ENCODE peak calls at places on chromosomes 4 and X, in six cellular contexts. Y is HCT116, F is K562, B is H1, T is GM12878, G is HepG2. H is an unnamed sample.

GRCh38 chr4:11312389-11312788 is 116.3 kb downstream of the HS3ST1 start:
- DNase-seq in Y (no peak), F (no peak), B (no peak), T (no peak), G (no peak), H (no peak)

GRCh38 chrX:103847174-103847870 is 15.3 kb upstream of the RAB9B start:
- DNase-seq in Y (no peak), F (no peak), B (no peak), T (no peak), G (no peak), H (no peak)

GRCh38 chr4:103482471-103482870 is 237.3 kb downstream of the TACR3 start:
- DNase-seq in Y (no peak), F (no peak), B (no peak), T (no peak), G (no peak), H (no peak)

GRCh38 chr4:45939056-45939455 is 184.8 kb downstream of the GABRG1 start:
- DNase-seq in Y (no peak), F (no peak), B (no peak), T (no peak), G (no peak), H (no peak)

GRCh38 chr4:27789768-27790167 is 929.1 kb downstream of the STIM2 start:
- DNase-seq in Y (no peak), F (no peak), B (no peak), T (no peak), G (no peak), H (no peak)

GRCh38 chrX:30224541-30224940 is 5.9 kb upstream of the MAGEB3 start:
- DNase-seq in Y (no peak), F (no peak), B (no peak), T (no peak), G (no peak), H (no peak)

GRCh38 chrX:96182366-96182765 is 502.3 kb upstream of the DIAPH2 start:
- DNase-seq in Y (no peak), F (peak), B (no peak), T (no peak), G (peak), H (peak)

GRCh38 chrX:23936198-23936597 is 28.4 kb downstream of the CXorf58 start:
- DNase-seq in Y (no peak), F (no peak), B (no peak), T (no peak), G (no peak), H (no peak)

GRCh38 chr4:8225290-8225625 is 26.2 kb downstream of the SH3TC1 start:
- DNase-seq in Y (no peak), F (no peak), B (no peak), T (no peak), G (no peak), H (no peak)

GRCh38 chrX:78759081-78759480 is 11.6 kb downstream of the LPAR4 start:
- DNase-seq in Y (no peak), F (no peak), B (no peak), T (no peak), G (no peak), H (no peak)

GRCh38 chr4:62901101-62901500 is 1508.1 kb downstream of the TECRL start:
- DNase-seq in Y (no peak), F (no peak), B (peak), T (no peak), G (peak), H (no peak)

GRCh38 chrX:145735036-145735435 is 82.6 kb upstream of the SLITRK2 start:
- DNase-seq in Y (no peak), F (no peak), B (no peak), T (no peak), G (no peak), H (no peak)

GRCh38 chr4:129429566-129430339 is 333.8 kb downstream of the C4orf33 start:
- DNase-seq in Y (no peak), F (no peak), B (no peak), T (no peak), G (no peak), H (no peak)

GRCh38 chr4:3416270-3416669 is 25.5 kb upstream of the HGFAC start:
- DNase-seq in Y (no peak), F (no peak), B (no peak), T (no peak), G (no peak), H (no peak)

GRCh38 chr4:88858752-88859151 is 161.1 kb upstream of the NAP1L5 start:
- DNase-seq in Y (no peak), F (no peak), B (no peak), T (peak), G (no peak), H (no peak)

GRCh38 chr4:173766231-173766630 is 236.2 kb upstream of the HAND2 start:
- DNase-seq in Y (no peak), F (peak), B (no peak), T (no peak), G (no peak), H (no peak)

GRCh38 chrX:97897998-97898397 is 1014.3 kb downstream of the RPA4 start:
- DNase-seq in Y (no peak), F (no peak), B (no peak), T (no peak), G (no peak), H (no peak)

GRCh38 chr4:124863039-124863545 is 150.6 kb upstream of the ANKRD50 start:
- DNase-seq in Y (no peak), F (no peak), B (no peak), T (no peak), G (no peak), H (no peak)

GRCh38 chr4:85825937-85826678 is 351.2 kb downstream of the ARHGAP24 start:
- DNase-seq in Y (no peak), F (no peak), B (peak), T (no peak), G (peak), H (peak)

GRCh38 chr4:47839259-47839658 is 1.4 kb upstream of the CORIN start:
- DNase-seq in Y (no peak), F (no peak), B (no peak), T (peak), G (no peak), H (no peak)

GRCh38 chr4:89069481-89069880 is 12.5 kb upstream of the FAM13A start:
- DNase-seq in Y (no peak), F (no peak), B (no peak), T (peak), G (no peak), H (no peak)

GRCh38 chr4:93688978-93689377 is 139.6 kb upstream of the ATOH1 start:
- DNase-seq in Y (no peak), F (no peak), B (no peak), T (no peak), G (no peak), H (no peak)

GRCh38 chr4:3601992-3602391 is 69.8 kb upstream of the LRPAP1 start:
- DNase-seq in Y (no peak), F (no peak), B (no peak), T (no peak), G (no peak), H (no peak)

GRCh38 chr4:183499797-183500196 is 5.1 kb upstream of the ING2 start:
- DNase-seq in Y (no peak), F (no peak), B (no peak), T (no peak), G (no peak), H (no peak)

GRCh38 chr4:25810815-25811690 is 51.7 kb downstream of the SEL1L3 start:
- DNase-seq in Y (no peak), F (no peak), B (no peak), T (no peak), G (peak), H (no peak)

GRCh38 chr4:175298119-175298518 is 380.0 kb downstream of the ADAM29 start:
- DNase-seq in Y (no peak), F (no peak), B (no peak), T (no peak), G (no peak), H (no peak)

GRCh38 chrX:34849371-34849770 is 93.2 kb upstream of the FAM47B start:
- DNase-seq in Y (no peak), F (no peak), B (no peak), T (no peak), G (no peak), H (no peak)

GRCh38 chrX:32995427-32995826 is 215.9 kb downstream of the DMD start:
- DNase-seq in Y (no peak), F (no peak), B (no peak), T (no peak), G (no peak), H (no peak)

GRCh38 chr4:150960079-150960478 is 55.0 kb downstream of the LRBA start:
- DNase-seq in Y (no peak), F (peak), B (no peak), T (no peak), G (peak), H (no peak)

GRCh38 chrX:108091878-108092291 is 307 bp downstream of the ATG4A start:
- DNase-seq in Y (peak), F (no peak), B (no peak), T (no peak), G (no peak), H (no peak)

GRCh38 chrX:28498658-28499057 is 88.6 kb upstream of the IL1RAPL1 start:
- DNase-seq in Y (peak), F (no peak), B (no peak), T (no peak), G (no peak), H (peak)

GRCh38 chrX:43633081-43633480 is 23.0 kb upstream of the MAOA start:
- DNase-seq in Y (no peak), F (no peak), B (no peak), T (no peak), G (no peak), H (no peak)

DNA sequence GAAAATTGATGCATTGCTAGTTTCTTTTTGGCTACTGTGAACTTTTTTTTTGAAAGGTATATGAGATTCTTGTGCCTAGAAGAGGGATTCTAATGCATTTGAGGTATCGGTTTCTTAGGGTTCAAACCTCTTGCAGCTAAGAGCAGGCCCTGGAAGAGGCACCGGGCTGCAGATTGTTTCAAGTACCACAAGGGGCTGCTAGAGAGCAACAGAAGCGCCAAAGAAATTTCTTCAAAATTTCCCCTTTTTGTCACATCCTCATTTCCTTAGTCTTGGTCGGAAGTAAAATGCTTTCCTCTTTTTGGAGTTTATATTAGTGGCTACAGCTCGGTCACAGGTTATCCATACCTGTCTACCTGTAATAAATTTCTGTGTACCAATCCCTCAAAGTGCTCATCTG is 89.8 kb downstream of the PDGFRA start:
- DNase-seq in Y (peak), F (peak), B (peak), T (no peak), G (peak), H (peak)
- TF ChIP-seq ZNF274 in Y (no peak), F (no peak), B (no peak), T (no peak), G (no peak), H (no peak)

DNA sequence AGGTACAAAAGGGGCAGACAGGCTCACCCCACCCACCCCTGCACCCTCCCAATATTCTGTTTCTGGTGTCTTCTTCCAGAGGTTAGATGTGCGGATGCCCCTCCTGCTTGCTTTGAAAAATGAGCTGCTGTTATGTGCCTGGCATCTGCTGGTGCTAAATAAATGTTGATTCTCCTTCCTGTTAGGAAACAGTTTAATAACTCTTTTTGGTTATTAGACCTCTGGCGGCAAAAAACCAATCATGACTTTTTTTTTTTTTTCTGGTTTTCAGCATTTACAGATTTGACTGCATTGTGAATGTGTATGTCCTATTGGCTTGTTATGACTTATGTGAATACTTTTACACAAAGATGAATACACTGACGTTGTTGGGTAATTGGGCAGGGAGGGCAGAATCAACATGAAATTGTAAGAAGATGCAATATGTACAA is 13.6 kb upstream of the TMEM156 start:
- DNase-seq in Y (no peak), F (peak), B (no peak), T (no peak), G (peak), H (no peak)
- TF ChIP-seq ZNF274 in Y (no peak), F (no peak), B (no peak), T (no peak), G (no peak), H (no peak)

GRCh38 chr4:116323606-116324005 is 761.8 kb downstream of the TRAM1L1 start:
- DNase-seq in Y (no peak), F (no peak), B (no peak), T (no peak), G (no peak), H (no peak)

GRCh38 chr4:116321471-116321870 is 763.9 kb downstream of the TRAM1L1 start:
- DNase-seq in Y (no peak), F (no peak), B (no peak), T (no peak), G (no peak), H (no peak)

DNA sequence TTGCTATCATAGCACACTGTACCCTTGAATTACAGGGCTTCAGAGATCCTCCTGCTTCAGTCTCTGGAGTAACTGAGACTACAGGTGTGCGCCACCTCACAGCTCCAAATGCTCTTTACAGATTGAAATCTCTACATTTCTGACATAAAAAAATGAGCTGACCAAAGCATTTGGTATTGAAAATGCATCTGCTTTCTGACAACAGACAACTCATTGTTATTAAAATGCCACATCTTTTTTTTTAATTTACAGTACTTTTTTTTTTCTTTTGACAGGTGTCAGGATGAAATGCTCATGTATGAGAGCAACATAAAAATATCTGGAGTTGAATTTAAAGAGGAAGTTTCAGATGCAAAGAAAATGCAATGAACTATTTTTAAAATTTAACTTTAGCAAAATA is 764.5 kb downstream of the TRAM1L1 start:
- DNase-seq in Y (no peak), F (no peak), B (no peak), T (no peak), G (no peak), H (no peak)
- TF ChIP-seq ZNF274 in Y (no peak), F (no peak), B (no peak), T (no peak), G (no peak), H (no peak)

DNA sequence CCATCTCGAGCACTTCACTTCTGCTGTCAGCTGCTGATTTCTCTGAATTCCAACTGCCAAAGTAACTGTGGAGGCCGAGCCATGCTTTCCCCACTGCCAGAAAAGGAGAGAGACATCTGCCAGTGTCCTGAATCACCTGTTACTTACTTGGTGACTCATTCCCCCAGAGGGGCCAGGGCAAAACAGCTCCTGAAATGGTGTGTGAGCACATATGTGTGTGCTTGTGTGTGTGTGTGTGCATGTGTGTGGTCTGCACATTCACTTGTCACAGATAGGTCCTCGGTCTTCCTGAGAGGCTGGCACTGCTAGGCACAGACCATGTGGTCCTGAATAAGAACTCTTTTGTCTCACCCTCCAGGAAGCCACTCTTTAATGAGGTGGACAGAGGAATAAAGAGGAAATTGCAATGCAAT is 177.9 kb upstream of the PPARGC1A start:
- DNase-seq in Y (no peak), F (no peak), B (peak), T (no peak), G (no peak), H (peak)
- TF ChIP-seq ZNF274 in Y (no peak), F (no peak), B (no peak), T (no peak), G (no peak), H (no peak)

GRCh38 chrX:2538016-2538415 is 37.2 kb upstream of the DHRSX start:
- DNase-seq in Y (no peak), F (no peak), B (no peak), T (no peak), G (no peak), H (no peak)
- TF ChIP-seq ZNF274 in Y (no peak), F (no peak), B (no peak), T (no peak), G (no peak), H (no peak)

GRCh38 chr4:82519776-82520175 is 42.0 kb downstream of the TMEM150C start:
- DNase-seq in Y (no peak), F (no peak), B (no peak), T (no peak), G (no peak), H (no peak)

GRCh38 chr4:82517043-82517442 is 44.7 kb downstream of the TMEM150C start:
- DNase-seq in Y (no peak), F (no peak), B (no peak), T (no peak), G (no peak), H (no peak)

GRCh38 chr4:82513382-82513781 is 48.4 kb downstream of the TMEM150C start:
- DNase-seq in Y (no peak), F (no peak), B (no peak), T (no peak), G (no peak), H (no peak)

GRCh38 chr4:82519072-82519471 is 42.7 kb downstream of the TMEM150C start:
- DNase-seq in Y (no peak), F (no peak), B (no peak), T (no peak), G (no peak), H (no peak)

DNA sequence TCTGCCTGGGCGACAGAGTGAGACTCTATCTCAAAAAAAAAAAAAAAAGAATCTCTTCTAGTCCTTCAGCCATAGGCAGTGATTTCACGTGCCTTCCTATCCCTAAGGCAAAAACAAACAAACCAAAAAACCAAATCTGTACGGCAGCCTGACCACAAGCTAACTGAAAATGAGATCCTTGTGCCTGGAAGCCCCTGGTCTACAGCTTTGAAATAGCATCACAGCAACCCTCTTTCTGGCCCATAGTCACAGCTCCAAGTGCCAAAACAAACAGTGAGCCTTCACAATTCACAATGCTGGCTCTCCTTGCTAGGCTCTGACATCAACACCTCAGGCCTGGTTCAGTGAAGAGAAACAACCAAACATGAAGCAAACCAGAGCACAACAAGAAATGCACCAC is 46.1 kb downstream of the TMEM150C start:
- DNase-seq in Y (no peak), F (no peak), B (no peak), T (no peak), G (no peak), H (no peak)
- TF ChIP-seq ZNF274 in Y (no peak), F (no peak), B (no peak), T (no peak), G (no peak), H (no peak)

DNA sequence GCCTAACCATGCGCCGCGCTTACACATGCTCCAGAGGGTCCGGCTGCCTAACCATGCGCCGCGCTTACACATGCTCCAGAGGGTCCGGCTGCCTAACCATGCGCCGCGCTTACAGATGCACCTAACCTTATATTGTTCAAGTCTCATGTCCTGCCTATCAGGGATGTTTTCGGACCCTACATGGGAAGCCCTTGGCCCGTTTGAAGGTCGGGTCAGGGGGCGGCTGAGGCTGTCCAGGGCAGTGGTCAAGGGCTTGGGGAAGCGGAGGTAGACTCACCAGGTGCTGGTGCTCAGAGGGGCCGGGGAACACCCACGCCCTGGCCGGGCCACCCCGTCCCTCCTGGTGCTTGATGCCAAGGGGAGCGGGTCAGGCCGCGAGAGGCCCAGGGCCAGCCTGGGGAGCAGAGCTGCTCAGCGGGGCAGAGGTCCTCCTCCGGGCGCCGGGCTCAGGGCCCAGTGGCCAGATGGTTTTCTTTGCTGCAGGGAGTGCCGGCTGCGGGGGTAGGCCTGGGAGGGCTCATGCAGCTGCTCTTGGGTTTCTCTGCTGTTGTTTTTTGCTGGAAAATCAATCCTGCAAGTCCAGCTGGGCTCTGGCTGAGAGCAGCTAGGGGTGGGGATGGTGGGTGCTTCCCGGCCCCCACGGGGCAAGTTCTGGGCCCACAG is 35.4 kb upstream of the SPON2 start:
- DNase-seq in Y (no peak), F (no peak), B (no peak), T (no peak), G (no peak), H (no peak)
- TF ChIP-seq ZNF274 in Y (no peak), F (no peak), B (no peak), T (no peak), G (no peak), H (no peak)

DNA sequence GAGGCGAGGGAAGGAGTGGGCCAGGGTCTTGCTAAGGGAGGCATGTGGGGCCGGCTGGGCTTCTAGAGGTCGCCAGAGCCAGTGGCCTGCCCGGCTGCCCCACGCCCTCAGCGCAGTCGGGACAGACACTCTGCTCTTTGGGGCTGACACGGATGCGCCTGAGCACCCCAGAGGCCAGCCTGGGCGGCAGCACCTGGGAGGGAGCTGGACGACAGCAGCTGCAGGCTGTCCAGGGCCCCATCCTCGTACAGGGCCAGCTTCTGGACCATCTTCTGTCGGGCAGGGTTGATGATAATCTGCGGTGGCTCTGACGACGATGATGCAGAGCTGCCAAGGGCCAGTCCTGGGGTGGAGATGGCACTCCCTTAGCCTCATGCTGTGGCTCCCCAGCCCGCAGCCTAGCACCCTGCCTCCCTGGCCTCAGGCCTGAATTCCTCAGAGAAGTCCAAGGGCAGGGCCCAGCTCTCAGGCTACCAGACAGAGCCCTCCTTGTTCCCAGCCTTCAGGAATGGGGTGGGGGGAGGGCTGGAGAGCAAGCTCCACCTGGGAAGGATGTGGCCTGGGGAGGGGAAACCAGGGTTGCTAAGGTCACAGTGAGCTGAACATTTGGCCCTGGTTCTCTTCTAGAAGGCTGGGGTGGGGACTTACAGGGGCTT is 7.2 kb downstream of the IRAK1 start:
- DNase-seq in Y (no peak), F (no peak), B (no peak), T (no peak), G (peak), H (no peak)
- TF ChIP-seq ZNF274 in Y (no peak), F (no peak), B (no peak), T (no peak), G (no peak), H (no peak)